ENCODE peak calls at places on chromosomes 2 and 18, in four cellular contexts. O is T-helper 9 cell, A is bronchial epithelial cell, X is mesendoderm. I is an unnamed sample.

GRCh38 chr2:1502891-1503304 is 89.6 kb downstream of the TPO start:
- DNase-seq in O (no peak), A (no peak), X (no peak), I (no peak)

GRCh38 chr2:168515502-168515901 is 59.4 kb downstream of the CERS6 start:
- DNase-seq in O (no peak), A (peak; percentile 48), X (no peak), I (no peak)

GRCh38 chr2:16613475-16613874 is 52.2 kb downstream of the CYRIA start:
- DNase-seq in O (no peak), A (peak; percentile 43), X (peak; percentile 33), I (no peak)

GRCh38 chr2:73970850-73971471 is 13.7 kb upstream of the TET3 start:
- DNase-seq in O (peak; percentile 32), A (no peak), X (peak; percentile 18), I (peak; percentile 73)

GRCh38 chr18:10401930-10402329 is 52.5 kb upstream of the APCDD1 start:
- DNase-seq in O (no peak), A (no peak), X (no peak), I (no peak)

GRCh38 chr18:71047882-71048281 is 759.0 kb downstream of the SOCS6 start:
- DNase-seq in O (no peak), A (no peak), X (no peak), I (no peak)

GRCh38 chr2:219289537-219290361 is 10.6 kb downstream of the DNAJB2 start:
- DNase-seq in O (no peak), A (peak; percentile 78), X (no peak), I (no peak)

GRCh38 chr18:63785031-63785430 is 9.8 kb downstream of the SERPINB7 start:
- DNase-seq in O (no peak), A (no peak), X (no peak), I (no peak)

GRCh38 chr2:217909156-217909820 is 93.5 kb downstream of the TNS1 start:
- DNase-seq in O (no peak), A (no peak), X (peak; percentile 27), I (no peak)

GRCh38 chr2:124034265-124034664 is 9.2 kb downstream of the CNTNAP5 start:
- DNase-seq in O (no peak), A (peak; percentile 42), X (no peak), I (no peak)

GRCh38 chr2:79162132-79162531 is 2.6 kb upstream of the REG3A start:
- DNase-seq in O (no peak), A (no peak), X (peak; percentile 32), I (no peak)

GRCh38 chr2:216996279-216996845 is 136.5 kb upstream of the TNP1 start:
- DNase-seq in O (no peak), A (no peak), X (no peak), I (no peak)

GRCh38 chr2:10372195-10372861 is 69.6 kb downstream of the HPCAL1 start:
- DNase-seq in O (no peak), A (no peak), X (no peak), I (no peak)

GRCh38 chr2:241189093-241189855 is 797 bp downstream of the ANO7 start:
- DNase-seq in O (no peak), A (no peak), X (no peak), I (no peak)

GRCh38 chr2:8090748-8091700 is 590.8 kb upstream of the ID2 start:
- DNase-seq in O (no peak), A (peak; percentile 94), X (peak; percentile 57), I (no peak)

GRCh38 chr2:201768918-201769317 is 11.8 kb downstream of the ALS2 start:
- DNase-seq in O (no peak), A (no peak), X (no peak), I (no peak)

GRCh38 chr2:10097352-10098148 is 17.3 kb upstream of the CYS1 start:
- DNase-seq in O (peak; percentile 24), A (peak; percentile 56), X (peak; percentile 88), I (no peak)

GRCh38 chr2:47265751-47266231 is 110.7 kb upstream of the STPG4 start:
- DNase-seq in O (no peak), A (peak; percentile 70), X (no peak), I (no peak)

GRCh38 chr2:98917031-98917459 is 19.0 kb downstream of the CRACDL start:
- DNase-seq in O (no peak), A (peak; percentile 93), X (peak; percentile 23), I (no peak)

GRCh38 chr2:32172870-32173269 is 7.2 kb downstream of the SLC30A6 start:
- DNase-seq in O (no peak), A (no peak), X (no peak), I (no peak)

GRCh38 chr2:172246649-172247048 is 143.9 kb upstream of the DLX2 start:
- DNase-seq in O (no peak), A (peak; percentile 97), X (peak; percentile 70), I (no peak)

GRCh38 chr2:26444236-26444635 is 33.7 kb downstream of the OTOF start:
- DNase-seq in O (no peak), A (no peak), X (no peak), I (no peak)

GRCh38 chr18:6741290-6741689 is 11.8 kb downstream of the ARHGAP28 start:
- DNase-seq in O (no peak), A (peak; percentile 90), X (peak; percentile 86), I (no peak)

GRCh38 chr2:43276962-43277383 is 50.6 kb upstream of the ZFP36L2 start:
- DNase-seq in O (no peak), A (peak; percentile 35), X (peak; percentile 19), I (no peak)

GRCh38 chr18:5196253-5197031 is 615 bp downstream of the AKAIN1 start:
- DNase-seq in O (no peak), A (no peak), X (peak; percentile 44), I (no peak)

I was measured in T-helper 1 cell.